ENCODE peak calls at places on chromosomes 3 and 15, in eight cellular contexts. Y, O, K, W, C, A, D and S are unnamed samples.

GRCh38 chr15:29631076-29632070 is 190.9 kb downstream of the TJP1 start:
- DNase-seq in K (no peak), C (no peak), A (no peak), W (peak; percentile 95), O (no peak), D (no peak), Y (no peak), S (no peak)

GRCh38 chr15:29904731-29905417 is 82.6 kb upstream of the TJP1 start:
- DNase-seq in K (no peak), O (no peak), D (no peak), A (no peak), W (no peak), C (no peak), Y (no peak), S (no peak)

GRCh38 chr3:150292891-150293290 is 115.2 kb upstream of the TSC22D2 start:
- DNase-seq in W (no peak), C (no peak), Y (no peak), K (no peak), D (no peak), O (no peak), A (no peak), S (no peak)

GRCh38 chr3:128616516-128617269 is 33.9 kb downstream of the RPN1 start:
- DNase-seq in K (no peak), D (no peak), W (no peak), O (no peak), C (no peak), Y (no peak), A (no peak), S (peak; percentile 60)

GRCh38 chr3:159057621-159058020 is 255.8 kb downstream of the MFSD1 start:
- DNase-seq in Y (no peak), C (no peak), K (no peak), O (no peak), A (no peak), D (no peak), W (no peak), S (no peak)

GRCh38 chr15:88638626-88639372 is at the start of gene ISG20:
- DNase-seq in W (peak; percentile 93), Y (peak; percentile 93), C (peak; percentile 99), A (peak; percentile 96), K (peak; percentile 95), D (peak; percentile 95), O (peak; percentile 91), S (peak; percentile 99)

GRCh38 chr3:129651316-129652202 is 45.1 kb upstream of the PLXND1 start:
- DNase-seq in A (no peak), C (peak; percentile 88), O (no peak), Y (peak; percentile 32), K (no peak), D (no peak), W (no peak), S (no peak)

GRCh38 chr3:35968223-35968622 is 328.9 kb downstream of the ARPP21 start:
- DNase-seq in D (no peak), W (no peak), A (no peak), C (no peak), Y (no peak), K (no peak), O (no peak), S (no peak)

GRCh38 chr3:56917740-56918568 is 116.2 kb upstream of the ARHGEF3 start:
- DNase-seq in Y (no peak), D (no peak), K (no peak), W (no peak), A (no peak), O (no peak), C (peak; percentile 78), S (no peak)

GRCh38 chr3:98827221-98827620 is 64.1 kb downstream of the ST3GAL6 start:
- DNase-seq in A (no peak), C (no peak), O (no peak), W (no peak), Y (no peak), K (no peak), D (no peak), S (no peak)

GRCh38 chr3:126939347-126939735 is 43.6 kb upstream of the PLXNA1 start:
- DNase-seq in D (no peak), K (no peak), Y (no peak), C (peak; percentile 39), O (no peak), W (no peak), A (no peak), S (no peak)

GRCh38 chr15:28123408-28124023 is 24.4 kb upstream of the OCA2 start:
- DNase-seq in K (peak; percentile 57), W (peak; percentile 92), D (peak; percentile 27), A (peak; percentile 86), O (no peak), C (peak; percentile 75), Y (peak; percentile 60), S (peak; percentile 55)

GRCh38 chr15:74171965-74172541 is 1.5 kb upstream of the ISLR start:
- DNase-seq in K (no peak), W (no peak), O (no peak), D (no peak), C (no peak), Y (no peak), A (no peak), S (no peak)

GRCh38 chr15:74264081-74264501 is 28.0 kb downstream of the CCDC33 start:
- DNase-seq in C (no peak), Y (no peak), O (no peak), W (no peak), D (no peak), K (no peak), A (no peak), S (no peak)

GRCh38 chr15:81195339-81195864 is 1.3 kb upstream of the IL16 start:
- DNase-seq in A (peak; percentile 43), C (no peak), K (no peak), W (no peak), D (no peak), O (no peak), Y (no peak), S (no peak)

GRCh38 chr3:105066106-105066839 is 300.4 kb upstream of the ALCAM start:
- DNase-seq in A (no peak), O (no peak), K (no peak), D (no peak), C (no peak), Y (no peak), W (no peak), S (no peak)

GRCh38 chr15:77702211-77702957 is 69.7 kb upstream of the LINGO1 start:
- DNase-seq in Y (no peak), D (no peak), A (no peak), O (no peak), K (no peak), C (peak; percentile 15), W (peak; percentile 26), S (peak; percentile 11)

GRCh38 chr3:133573054-133573628 is 345 bp upstream of the CDV3 start:
- DNase-seq in O (no peak), C (peak; percentile 100), Y (peak; percentile 100), D (peak; percentile 100), K (peak; percentile 99), A (peak; percentile 100), W (peak; percentile 100), S (no peak)
- TF ChIP-seq POLR2A in O (no peak), C (peak; percentile 77), Y (no peak), D (peak; percentile 68), K (peak; percentile 96), A (peak; percentile 66), W (peak; percentile 68), S (peak; percentile 84)

GRCh38 chr3:27655536-27655935 is 66.6 kb downstream of the EOMES start:
- DNase-seq in K (no peak), Y (no peak), C (no peak), D (no peak), A (no peak), W (no peak), O (no peak), S (no peak)
- TF ChIP-seq POLR2A in K (no peak), Y (no peak), C (no peak), D (no peak), A (no peak), W (no peak), O (no peak), S (no peak)

GRCh38 chr3:194620192-194620591 is 13.0 kb downstream of the TMEM44 start:
- DNase-seq in D (no peak), W (no peak), O (no peak), Y (no peak), A (no peak), K (no peak), C (no peak), S (no peak)

GRCh38 chr3:194624956-194625355 is 8.3 kb downstream of the TMEM44 start:
- DNase-seq in W (no peak), O (no peak), Y (no peak), K (no peak), C (no peak), D (no peak), A (no peak), S (no peak)

GRCh38 chr3:194621947-194622346 is 11.3 kb downstream of the TMEM44 start:
- DNase-seq in O (no peak), D (no peak), W (no peak), Y (no peak), K (no peak), C (no peak), A (no peak), S (no peak)

GRCh38 chr3:194622621-194623360 is 10.4 kb downstream of the TMEM44 start:
- DNase-seq in D (no peak), O (no peak), Y (no peak), A (no peak), K (no peak), C (no peak), W (no peak), S (no peak)

DNA sequence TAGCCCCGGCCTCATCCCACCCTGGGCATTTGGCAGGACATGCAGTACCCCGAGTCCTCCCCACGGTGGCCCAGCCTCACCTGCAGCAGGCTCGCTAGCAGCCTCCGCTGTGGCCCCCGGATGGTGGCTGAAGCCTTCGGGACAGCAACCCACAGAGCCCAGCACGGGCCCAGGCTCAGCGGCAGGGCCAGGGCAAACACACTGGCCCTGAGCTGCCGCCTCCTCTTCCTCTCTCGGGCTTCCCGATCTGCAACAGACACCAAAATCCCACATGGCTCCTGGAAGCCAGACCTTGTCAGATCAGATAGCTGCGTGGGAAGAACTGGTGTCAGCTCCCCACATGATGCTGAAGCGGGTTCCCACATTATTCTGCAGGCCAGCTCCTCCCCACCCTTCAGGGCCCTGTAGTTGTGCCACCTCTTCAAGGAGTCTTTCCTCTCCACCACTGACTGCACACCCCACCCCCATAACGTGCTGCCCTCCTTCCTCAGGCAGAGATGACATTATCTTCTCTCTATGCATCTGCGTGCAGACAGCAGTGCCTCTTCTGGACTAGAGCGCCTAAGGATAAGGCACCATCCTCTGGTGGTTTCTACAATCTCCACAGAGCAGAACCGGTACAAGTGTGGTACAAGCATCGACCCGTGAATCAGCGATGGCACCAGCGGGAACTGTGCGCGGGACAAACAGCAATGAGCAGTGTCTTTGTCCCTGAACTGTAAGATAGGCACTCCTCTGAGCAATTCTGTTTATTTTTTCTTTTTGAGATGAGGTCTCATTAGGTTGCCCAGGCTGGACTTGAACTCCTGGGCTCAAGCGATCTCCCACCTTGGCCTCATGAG is 9.5 kb downstream of the TMEM44 start:
- DNase-seq in C (no peak), D (no peak), Y (no peak), A (no peak), O (no peak), W (no peak), K (no peak), S (no peak)
- TF ChIP-seq POLR2A in C (no peak), D (no peak), Y (no peak), A (no peak), O (no peak), W (no peak), K (no peak), S (no peak)

DNA sequence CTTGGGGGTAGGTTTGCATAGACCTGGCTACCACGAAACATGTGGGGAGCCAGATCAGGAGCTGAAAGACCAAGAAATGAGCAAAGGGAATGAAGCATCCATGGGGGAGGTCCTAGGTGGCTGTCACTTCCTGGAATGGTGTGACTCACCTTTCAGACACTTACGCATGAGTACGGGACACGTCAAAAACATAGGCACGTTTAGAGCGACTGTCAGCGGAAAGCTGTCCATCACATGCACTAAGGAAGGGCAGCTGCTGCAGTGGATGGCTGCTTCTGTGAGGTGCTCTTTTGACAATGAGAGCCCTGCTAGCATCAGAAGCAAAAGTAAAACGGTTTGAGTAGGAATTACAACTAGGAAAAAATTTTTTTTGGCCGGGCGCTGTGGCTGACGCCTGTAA is 244.6 kb upstream of the CCDC54 start:
- DNase-seq in Y (no peak), D (no peak), W (no peak), O (no peak), C (no peak), A (no peak), K (no peak), S (no peak)
- TF ChIP-seq POLR2A in Y (no peak), D (no peak), W (no peak), O (no peak), C (no peak), A (no peak), K (no peak), S (no peak)